ENCODE peak calls at places on chromosomes 2 and 18, in four cellular contexts. G is IMR-90, P is K562, U is keratinocyte. H is an unnamed sample.

GRCh38 chr2:17962874-17963273 is 84.4 kb downstream of the KCNS3 start:
- DNase-seq in U (no peak), P (no peak), G (peak; percentile 40), H (no peak)

GRCh38 chr2:112658820-112659667 is 13.3 kb downstream of the SLC20A1 start:
- DNase-seq in U (no peak), P (no peak), G (no peak), H (no peak)

GRCh38 chr2:230202430-230203109 is 17.2 kb downstream of the SP110 start:
- DNase-seq in U (no peak), P (no peak), G (no peak), H (no peak)

GRCh38 chr2:231905026-231905425 is 21.2 kb downstream of the NPPC start:
- DNase-seq in P (no peak), U (no peak), G (no peak), H (no peak)

GRCh38 chr2:169361706-169362345 is 508 bp downstream of the LRP2 start:
- DNase-seq in U (no peak), G (no peak), P (no peak), H (peak; percentile 18)

GRCh38 chr2:118834440-118834810 is 13.0 kb downstream of the EN1 start:
- DNase-seq in P (no peak), U (no peak), G (no peak), H (no peak)

GRCh38 chr18:9449580-9449979 is 25.7 kb upstream of the RALBP1 start:
- DNase-seq in U (no peak), G (no peak), P (no peak), H (no peak)

GRCh38 chr2:189391201-189391600 is 50.1 kb upstream of the WDR75 start:
- DNase-seq in P (no peak), G (peak; percentile 26), U (no peak), H (no peak)

GRCh38 chr2:172285010-172285621 is 142.3 kb upstream of the ITGA6 start:
- DNase-seq in U (no peak), G (peak; percentile 78), P (no peak), H (peak; percentile 79)

GRCh38 chr2:80489718-80490117 is 185.2 kb upstream of the LRRTM1 start:
- DNase-seq in G (peak; percentile 57), P (no peak), U (peak; percentile 46), H (peak; percentile 34)

GRCh38 chr2:62284471-62284870 is 88.6 kb downstream of the B3GNT2 start:
- DNase-seq in G (no peak), U (no peak), P (no peak), H (no peak)

GRCh38 chr2:102001767-102002142 is 10.0 kb downstream of the IL1R2 start:
- DNase-seq in G (no peak), U (peak; percentile 68), P (no peak), H (no peak)

GRCh38 chr2:112646102-112646719 is 472 bp downstream of the SLC20A1 start:
- DNase-seq in G (no peak), U (no peak), P (peak; percentile 45), H (peak; percentile 33)

GRCh38 chr2:39736593-39736992 is 42.5 kb downstream of the THUMPD2 start:
- DNase-seq in G (peak; percentile 95), U (no peak), P (no peak), H (no peak)

GRCh38 chr18:58603365-58604067 is 25.4 kb downstream of the ALPK2 start:
- DNase-seq in G (peak; percentile 36), U (no peak), P (no peak), H (no peak)

GRCh38 chr2:215793747-215794595 is 219.4 kb downstream of the MREG start:
- DNase-seq in U (peak; percentile 35), G (peak; percentile 98), P (peak; percentile 73), H (peak; percentile 97)

GRCh38 chr2:218983263-218983970 is 1.6 kb downstream of the FEV start:
- DNase-seq in G (no peak), U (no peak), P (no peak), H (no peak)

GRCh38 chr18:25503567-25504081 is 151.7 kb upstream of the ZNF521 start:
- DNase-seq in G (peak; percentile 87), U (no peak), P (no peak), H (peak; percentile 85)

GRCh38 chr2:120863661-120864320 is 128.1 kb downstream of the GLI2 start:
- DNase-seq in P (peak; percentile 92), U (no peak), G (peak; percentile 67), H (no peak)

GRCh38 chr2:144886847-144887246 is 366.9 kb upstream of the ZEB2 start:
- DNase-seq in P (no peak), G (no peak), U (no peak), H (no peak)

GRCh38 chr18:60684843-60685513 is 312.4 kb upstream of the MC4R start:
- DNase-seq in U (no peak), P (no peak), G (peak; percentile 17), H (peak; percentile 57)

GRCh38 chr2:119549236-119549635 is 5.0 kb downstream of the CFAP221 start:
- DNase-seq in P (no peak), U (no peak), G (peak; percentile 8), H (no peak)

GRCh38 chr2:226767056-226767813 is 32.4 kb downstream of the IRS1 start:
- DNase-seq in G (no peak), U (no peak), P (no peak), H (no peak)

GRCh38 chr18:58967643-58968291 is 103.1 kb downstream of the ZNF532 start:
- DNase-seq in G (peak; percentile 42), P (no peak), U (no peak), H (peak; percentile 27)

GRCh38 chr2:124986136-124986535 is 961.0 kb downstream of the CNTNAP5 start:
- DNase-seq in U (no peak), G (no peak), P (no peak), H (no peak)

GRCh38 chr2:124988111-124988510 is 963.0 kb downstream of the CNTNAP5 start:
- DNase-seq in P (no peak), G (no peak), U (no peak), H (no peak)

GRCh38 chr2:124985210-124985760 is 960.2 kb downstream of the CNTNAP5 start:
- DNase-seq in P (no peak), G (no peak), U (no peak), H (no peak)

GRCh38 chr2:124978597-124978996 is 953.5 kb downstream of the CNTNAP5 start:
- DNase-seq in U (no peak), P (no peak), G (no peak), H (no peak)

GRCh38 chr2:124983595-124983994 is 958.5 kb downstream of the CNTNAP5 start:
- DNase-seq in P (no peak), U (no peak), G (peak; percentile 51), H (no peak)
- H3K9me1 ChIP-seq in P (no peaks in the 10 kb centered on the region), U (no peaks in the 10 kb centered on the region), G (no peaks in the 10 kb centered on the region), H (no peaks in the 10 kb centered on the region)

GRCh38 chr18:74221081-74221480 is 70.7 kb downstream of the CYB5A start:
- DNase-seq in P (no peak), U (no peak), G (no peak), H (no peak)

GRCh38 chr18:74226666-74227065 is 65.1 kb downstream of the CYB5A start:
- DNase-seq in G (no peak), P (no peak), U (no peak), H (no peak)

GRCh38 chr18:74225193-74225840 is 66.4 kb downstream of the CYB5A start:
- DNase-seq in P (peak; percentile 42), G (peak; percentile 22), U (no peak), H (no peak)

GRCh38 chr18:74226156-74226555 is 65.6 kb downstream of the CYB5A start:
- DNase-seq in U (no peak), P (no peak), G (no peak), H (no peak)

GRCh38 chr18:74222710-74223497 is 68.9 kb downstream of the CYB5A start:
- DNase-seq in G (no peak), U (no peak), P (no peak), H (no peak)
- H3K9me1 ChIP-seq in G (no peaks in the 10 kb centered on the region), U (no peaks in the 10 kb centered on the region), P (no peaks in the 10 kb centered on the region), H (no peaks in the 10 kb centered on the region)

DNA sequence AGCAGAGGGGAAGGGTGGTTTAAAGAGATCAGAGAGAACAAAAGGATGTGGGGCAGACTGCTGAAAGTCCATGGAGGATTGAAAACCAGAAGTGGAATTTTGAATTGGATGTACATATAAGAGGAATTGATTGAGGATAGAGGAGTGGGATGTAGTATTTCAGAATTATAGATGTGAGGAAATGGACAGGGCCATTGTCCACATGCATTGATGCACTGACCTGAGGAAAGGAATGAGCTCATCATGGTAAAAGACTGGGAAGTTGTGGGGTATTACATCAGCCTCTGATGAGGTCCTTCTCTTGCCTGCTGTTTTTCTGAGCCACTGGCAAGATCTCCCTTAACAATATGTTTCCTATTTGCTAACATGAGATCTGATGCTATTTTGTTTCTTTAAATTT is 365.7 kb upstream of the FANCL start:
- DNase-seq in P (no peak), G (peak; percentile 23), U (no peak), H (no peak)
- H3K9me1 ChIP-seq in P (no peaks in the 10 kb centered on the region), G (no peaks in the 10 kb centered on the region), U (no peaks in the 10 kb centered on the region), H (no peaks in the 10 kb centered on the region)

GRCh38 chr2:113838744-113839444 is 51.0 kb upstream of the ACTR3 start:
- DNase-seq in G (no peak), U (no peak), P (no peak), H (no peak)

GRCh38 chr2:113834057-113834720 is 55.7 kb upstream of the ACTR3 start:
- DNase-seq in G (no peak), P (no peak), U (no peak), H (no peak)

GRCh38 chr2:113842919-113843736 is 46.8 kb upstream of the ACTR3 start:
- DNase-seq in G (peak; percentile 63), P (peak; percentile 21), U (no peak), H (no peak)

GRCh38 chr2:113840463-113840975 is 49.4 kb upstream of the ACTR3 start:
- DNase-seq in G (no peak), P (no peak), U (no peak), H (no peak)

GRCh38 chr2:113838277-113838676 is 51.6 kb upstream of the ACTR3 start:
- DNase-seq in G (no peak), P (no peak), U (no peak), H (no peak)
- H3K9me1 ChIP-seq in G (no peaks in the 10 kb centered on the region), P (no peaks in the 10 kb centered on the region), U (no peaks in the 10 kb centered on the region), H (no peaks in the 10 kb centered on the region)

DNA sequence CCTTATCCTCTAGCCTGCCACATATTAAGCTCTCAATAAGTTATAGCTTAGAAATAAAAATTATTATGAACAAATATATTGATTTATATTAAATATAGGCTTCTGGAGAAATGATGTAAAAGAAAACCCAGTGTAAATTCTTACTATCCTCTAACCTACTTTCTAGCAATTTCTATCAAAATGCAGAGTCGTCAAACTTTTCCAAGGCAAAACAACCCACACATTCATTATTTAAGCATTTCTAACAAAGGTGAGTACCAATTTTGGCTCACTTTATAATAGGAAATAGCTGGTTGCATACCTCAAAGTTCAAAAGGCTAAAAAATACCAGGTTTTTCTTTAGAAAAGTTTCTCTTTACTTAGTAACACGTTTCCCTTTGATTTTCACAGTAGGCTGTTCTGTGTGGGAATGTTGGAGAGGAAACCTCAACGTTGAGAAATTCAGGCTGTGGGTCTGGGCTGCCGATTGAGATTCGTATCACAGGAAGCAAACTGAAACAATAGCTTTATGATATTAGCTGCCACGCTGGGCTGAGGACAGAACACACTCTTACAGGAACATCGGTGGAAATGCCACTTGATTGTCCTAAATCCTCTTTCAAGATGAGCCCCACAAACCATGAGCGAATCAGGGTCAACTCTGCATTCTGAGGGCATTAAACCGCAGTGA is 53.0 kb downstream of the EPAS1 start:
- DNase-seq in U (no peak), G (no peak), P (no peak), H (peak; percentile 95)
- H3K9me1 ChIP-seq in U (no peaks in the 10 kb centered on the region), G (peaks cover 9% of the 10 kb centered on the region), P (no peaks in the 10 kb centered on the region), H (no peaks in the 10 kb centered on the region)

H was measured in endothelial cell of umbilical vein.